ENCODE peak calls at places on chromosome 15, in five cellular contexts. One of them, this sample, is unnamed.

GRCh38 chr15:51460796-51461195 is 119.3 kb downstream of the GLDN start:
- DNase-seq in OCI-LY7: no peak
- DNase-seq in pancreas: no peak
- DNase-seq in heart right ventricle: no peak
- DNase-seq in kidney: no peak
- DNase-seq in this sample: no peak

GRCh38 chr15:101675015-101675414 is 22.8 kb upstream of the TM2D3 start:
- DNase-seq in kidney: no peak
- DNase-seq in OCI-LY7: no peak
- DNase-seq in heart right ventricle: no peak
- DNase-seq in pancreas: no peak
- DNase-seq in this sample: no peak

GRCh38 chr15:41996921-41997592 is 23.8 kb downstream of the PLA2G4E start:
- DNase-seq in OCI-LY7: no peak
- DNase-seq in heart right ventricle: no peak
- DNase-seq in pancreas: peak; percentile 45
- DNase-seq in kidney: peak; percentile 53
- DNase-seq in this sample: no peak

GRCh38 chr15:90871716-90872480 is 3.5 kb downstream of the FURIN start:
- DNase-seq in pancreas: peak; percentile 71
- DNase-seq in kidney: no peak
- DNase-seq in heart right ventricle: peak; percentile 48
- DNase-seq in OCI-LY7: no peak
- DNase-seq in this sample: peak; percentile 39

GRCh38 chr15:68631621-68632051 is 52.8 kb downstream of the CORO2B start:
- DNase-seq in kidney: no peak
- DNase-seq in OCI-LY7: peak; percentile 100
- DNase-seq in heart right ventricle: no peak
- DNase-seq in pancreas: no peak
- DNase-seq in this sample: no peak

GRCh38 chr15:65326109-65326508 is 21.6 kb downstream of the RNU5B-1 start:
- DNase-seq in OCI-LY7: no peak
- DNase-seq in kidney: no peak
- DNase-seq in heart right ventricle: no peak
- DNase-seq in pancreas: no peak
- DNase-seq in this sample: no peak

GRCh38 chr15:67144609-67145306 is 79.4 kb downstream of the SMAD3 start:
- DNase-seq in heart right ventricle: no peak
- DNase-seq in kidney: no peak
- DNase-seq in OCI-LY7: no peak
- DNase-seq in pancreas: no peak
- DNase-seq in this sample: no peak

GRCh38 chr15:85748729-85749128 is 46.0 kb downstream of the KLHL25 start:
- DNase-seq in kidney: peak; percentile 68
- DNase-seq in OCI-LY7: no peak
- DNase-seq in heart right ventricle: no peak
- DNase-seq in pancreas: no peak
- DNase-seq in this sample: no peak

GRCh38 chr15:92409006-92409405 is 15.3 kb downstream of the ST8SIA2 start:
- DNase-seq in heart right ventricle: no peak
- DNase-seq in OCI-LY7: no peak
- DNase-seq in pancreas: no peak
- DNase-seq in kidney: no peak
- DNase-seq in this sample: no peak

GRCh38 chr15:92883643-92884458 is 16.3 kb upstream of the CHD2 start:
- DNase-seq in heart right ventricle: no peak
- DNase-seq in OCI-LY7: peak; percentile 58
- DNase-seq in kidney: no peak
- DNase-seq in pancreas: no peak
- DNase-seq in this sample: no peak

GRCh38 chr15:80778621-80778963 is 578 bp upstream of the CEMIP start:
- DNase-seq in kidney: no peak
- DNase-seq in pancreas: no peak
- DNase-seq in heart right ventricle: no peak
- DNase-seq in OCI-LY7: no peak
- DNase-seq in this sample: no peak
- H3K4me3 ChIP-seq in kidney: no peak overlapping the region
- H3K4me3 ChIP-seq in pancreas: peak overlapping the region; percentile 23
- H3K4me3 ChIP-seq in heart right ventricle: peak overlapping the region; percentile 58
- H3K4me3 ChIP-seq in OCI-LY7: no peak overlapping the region
- H3K4me3 ChIP-seq in this sample: no peak overlapping the region

GRCh38 chr15:77482570-77482969 is 61.9 kb downstream of the HMG20A start:
- DNase-seq in heart right ventricle: no peak
- DNase-seq in kidney: no peak
- DNase-seq in pancreas: no peak
- DNase-seq in OCI-LY7: no peak
- DNase-seq in this sample: no peak

GRCh38 chr15:77481670-77482069 is 61.0 kb downstream of the HMG20A start:
- DNase-seq in pancreas: no peak
- DNase-seq in OCI-LY7: no peak
- DNase-seq in heart right ventricle: no peak
- DNase-seq in kidney: no peak
- DNase-seq in this sample: no peak

GRCh38 chr15:77483426-77483825 is 62.7 kb downstream of the HMG20A start:
- DNase-seq in kidney: no peak
- DNase-seq in heart right ventricle: no peak
- DNase-seq in pancreas: no peak
- DNase-seq in OCI-LY7: no peak
- DNase-seq in this sample: no peak

GRCh38 chr15:77479015-77479414 is 58.3 kb downstream of the HMG20A start:
- DNase-seq in heart right ventricle: no peak
- DNase-seq in OCI-LY7: no peak
- DNase-seq in pancreas: no peak
- DNase-seq in kidney: no peak
- DNase-seq in this sample: no peak

GRCh38 chr15:77480859-77481258 is 60.2 kb downstream of the HMG20A start:
- DNase-seq in heart right ventricle: no peak
- DNase-seq in OCI-LY7: no peak
- DNase-seq in pancreas: no peak
- DNase-seq in kidney: no peak
- DNase-seq in this sample: no peak
- H3K27ac ChIP-seq in heart right ventricle: no peak overlapping the region
- H3K27ac ChIP-seq in OCI-LY7: no peak overlapping the region
- H3K27ac ChIP-seq in pancreas: no peak overlapping the region
- H3K27ac ChIP-seq in kidney: no peak overlapping the region
- H3K27ac ChIP-seq in this sample: no peak overlapping the region

GRCh38 chr15:25740438-25741252 is 122.5 kb downstream of the ATP10A start:
- DNase-seq in heart right ventricle: no peak
- DNase-seq in pancreas: no peak
- DNase-seq in OCI-LY7: no peak
- DNase-seq in kidney: no peak
- DNase-seq in this sample: no peak

GRCh38 chr15:25738171-25738792 is 124.8 kb downstream of the ATP10A start:
- DNase-seq in pancreas: no peak
- DNase-seq in kidney: no peak
- DNase-seq in OCI-LY7: no peak
- DNase-seq in heart right ventricle: no peak
- DNase-seq in this sample: no peak

GRCh38 chr15:25741253-25741575 is 121.9 kb downstream of the ATP10A start:
- DNase-seq in kidney: no peak
- DNase-seq in pancreas: no peak
- DNase-seq in heart right ventricle: no peak
- DNase-seq in OCI-LY7: peak; percentile 24
- DNase-seq in this sample: no peak

GRCh38 chr15:25742008-25742407 is 121.1 kb downstream of the ATP10A start:
- DNase-seq in OCI-LY7: no peak
- DNase-seq in pancreas: no peak
- DNase-seq in heart right ventricle: no peak
- DNase-seq in kidney: no peak
- DNase-seq in this sample: peak; percentile 28

DNA sequence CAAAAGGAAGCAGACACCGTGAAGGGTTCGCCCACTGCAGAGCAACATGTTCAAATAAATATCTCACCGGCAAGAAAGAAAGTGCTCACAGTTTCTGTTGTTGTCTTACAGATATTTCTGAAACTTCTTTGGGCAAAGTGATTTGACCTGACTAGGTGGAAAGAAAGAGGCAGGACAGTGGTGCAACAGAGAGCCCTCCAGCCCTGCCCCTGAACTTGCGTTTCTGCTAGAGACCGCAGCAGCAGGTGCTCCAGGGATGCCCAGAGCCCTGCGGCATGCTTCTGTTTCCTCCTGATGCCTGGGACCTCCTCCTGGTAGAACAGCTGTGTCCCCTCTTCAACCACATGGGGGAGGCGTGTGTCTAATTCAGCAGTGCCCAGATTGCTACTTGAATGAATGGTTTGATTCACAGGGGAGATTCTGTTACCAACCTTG is 123.4 kb downstream of the ATP10A start:
- DNase-seq in heart right ventricle: no peak
- DNase-seq in pancreas: no peak
- DNase-seq in OCI-LY7: peak; percentile 72
- DNase-seq in kidney: no peak
- DNase-seq in this sample: no peak
- TF ChIP-seq CTCF in heart right ventricle: peak; percentile 51
- TF ChIP-seq CTCF in pancreas: no peak
- TF ChIP-seq CTCF in OCI-LY7: peak; percentile 76
- TF ChIP-seq CTCF in kidney: no peak
- TF ChIP-seq CTCF in this sample: no peak

GRCh38 chr15:40409366-40409765 is 3.8 kb downstream of the IVD start:
- DNase-seq in kidney: no peak
- DNase-seq in pancreas: no peak
- DNase-seq in heart right ventricle: no peak
- DNase-seq in OCI-LY7: no peak
- DNase-seq in this sample: no peak

GRCh38 chr15:40407343-40407990 is 1.9 kb downstream of the IVD start:
- DNase-seq in pancreas: no peak
- DNase-seq in kidney: no peak
- DNase-seq in heart right ventricle: no peak
- DNase-seq in OCI-LY7: peak; percentile 44
- DNase-seq in this sample: no peak

GRCh38 chr15:40413036-40413435 is 7.4 kb downstream of the IVD start:
- DNase-seq in heart right ventricle: no peak
- DNase-seq in pancreas: no peak
- DNase-seq in OCI-LY7: no peak
- DNase-seq in kidney: no peak
- DNase-seq in this sample: no peak

GRCh38 chr15:40412095-40412759 is 6.6 kb downstream of the IVD start:
- DNase-seq in OCI-LY7: no peak
- DNase-seq in pancreas: peak; percentile 66
- DNase-seq in kidney: no peak
- DNase-seq in heart right ventricle: no peak
- DNase-seq in this sample: no peak

GRCh38 chr15:40410476-40410875 is 4.9 kb downstream of the IVD start:
- DNase-seq in kidney: no peak
- DNase-seq in heart right ventricle: no peak
- DNase-seq in pancreas: no peak
- DNase-seq in OCI-LY7: no peak
- DNase-seq in this sample: no peak
- H3K4me3 ChIP-seq in kidney: no peak overlapping the region
- H3K4me3 ChIP-seq in heart right ventricle: no peak overlapping the region
- H3K4me3 ChIP-seq in pancreas: no peak overlapping the region
- H3K4me3 ChIP-seq in OCI-LY7: no peak overlapping the region
- H3K4me3 ChIP-seq in this sample: no peak overlapping the region